ENCODE peak calls at places on chromosome 11, in eight cellular contexts. L, B, G, U, W, H, K and J are unnamed samples.

GRCh38 chr11:65454696-65455456 is 32.3 kb downstream of the NEAT1 start:
- DNase-seq in L (peak; percentile 93), B (no peak), W (peak; percentile 88), K (peak; percentile 91), U (peak; percentile 92), G (peak; percentile 98), H (peak; percentile 88), J (peak; percentile 82)

GRCh38 chr11:120375076-120375475 is 38.9 kb downstream of the ARHGEF12 start:
- DNase-seq in H (no peak), B (no peak), U (no peak), G (no peak), L (peak; percentile 22), W (no peak), K (no peak), J (peak; percentile 86)

GRCh38 chr11:64745523-64746328 is 1.8 kb upstream of the RASGRP2 start:
- DNase-seq in W (peak; percentile 93), U (peak; percentile 92), G (peak; percentile 96), L (peak; percentile 86), H (peak; percentile 71), K (peak; percentile 55), B (no peak), J (peak; percentile 82)

GRCh38 chr11:121024989-121025388 is 1.1 kb downstream of the TBCEL start:
- DNase-seq in U (no peak), G (no peak), W (peak; percentile 24), H (no peak), L (peak; percentile 16), B (no peak), K (no peak), J (peak; percentile 36)

GRCh38 chr11:5679811-5680210 is 5.1 kb downstream of the TRIM5 start:
- DNase-seq in U (no peak), K (no peak), G (no peak), H (no peak), L (no peak), W (no peak), B (no peak), J (no peak)

GRCh38 chr11:1925373-1926155 is 6.1 kb downstream of the TNNT3 start:
- DNase-seq in L (no peak), B (no peak), W (no peak), G (no peak), H (no peak), K (no peak), U (no peak), J (no peak)

GRCh38 chr11:43832536-43832935 is 48.1 kb upstream of the ALKBH3 start:
- DNase-seq in U (no peak), B (no peak), W (no peak), K (no peak), G (no peak), L (no peak), H (no peak), J (no peak)

GRCh38 chr11:131674051-131674755 is 303.8 kb downstream of the NTM start:
- DNase-seq in B (peak; percentile 53), K (peak; percentile 22), L (peak; percentile 56), U (peak; percentile 70), W (peak; percentile 64), G (peak; percentile 92), H (peak; percentile 70), J (peak; percentile 91)

GRCh38 chr11:83881428-83881827 is 595.3 kb upstream of the CCDC90B start:
- DNase-seq in K (no peak), W (no peak), L (no peak), H (peak; percentile 17), U (no peak), G (no peak), B (no peak), J (peak; percentile 23)

GRCh38 chr11:75292943-75293342 is 52.4 kb downstream of the TPBGL start:
- DNase-seq in H (no peak), G (no peak), K (no peak), B (no peak), U (no peak), W (no peak), L (no peak), J (no peak)

GRCh38 chr11:129376658-129377341 is 1.2 kb downstream of the BARX2 start:
- DNase-seq in W (no peak), L (no peak), G (no peak), U (no peak), K (no peak), B (no peak), H (no peak), J (no peak)

GRCh38 chr11:76574879-76575278 is 95.7 kb downstream of the LRRC32 start:
- DNase-seq in B (no peak), U (no peak), K (no peak), L (no peak), W (no peak), G (no peak), H (no peak), J (no peak)

DNA sequence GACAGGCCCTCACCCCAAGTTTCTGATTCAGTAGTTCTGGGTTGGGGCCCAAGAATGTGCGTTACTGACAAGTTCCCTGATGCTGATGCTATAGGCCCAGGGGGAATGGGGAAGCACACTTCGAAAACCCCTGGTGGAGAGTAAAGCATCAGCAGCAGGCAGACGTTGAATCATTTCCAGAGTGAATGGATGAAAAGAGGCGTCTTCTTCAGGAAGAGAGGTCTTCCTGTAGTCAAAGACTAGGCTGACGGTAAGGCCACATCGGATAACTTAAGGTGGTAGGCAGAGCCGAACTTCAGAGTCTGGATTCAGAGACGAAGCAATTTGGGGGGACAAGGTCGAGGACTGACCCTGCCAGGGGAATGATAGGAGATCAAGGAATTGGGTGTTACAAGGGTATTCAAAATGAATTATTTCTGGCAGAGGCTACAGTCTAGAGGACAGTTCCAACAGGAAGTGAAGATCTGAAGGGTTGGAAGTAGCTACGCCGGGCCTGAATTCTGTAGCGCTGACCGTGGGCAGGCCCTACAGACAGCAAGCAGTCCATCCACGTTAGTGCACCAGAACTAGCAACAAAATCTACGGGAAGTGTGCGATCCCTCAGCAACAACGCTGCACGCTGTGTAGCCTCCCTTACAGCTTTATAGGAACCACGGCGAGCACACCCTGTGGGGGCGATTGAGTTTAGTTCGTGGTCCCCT is 862 bp upstream of the CENATAC start:
- DNase-seq in W (peak; percentile 76), L (no peak), B (no peak), K (no peak), G (no peak), U (no peak), H (peak; percentile 71), J (no peak)
- TF ChIP-seq CTCF in W (peak; percentile 43), L (peak; percentile 13), B (peak; percentile 27), K (no peak), G (no peak), U (peak; percentile 16), H (peak; percentile 41), J (peak; percentile 36)

DNA sequence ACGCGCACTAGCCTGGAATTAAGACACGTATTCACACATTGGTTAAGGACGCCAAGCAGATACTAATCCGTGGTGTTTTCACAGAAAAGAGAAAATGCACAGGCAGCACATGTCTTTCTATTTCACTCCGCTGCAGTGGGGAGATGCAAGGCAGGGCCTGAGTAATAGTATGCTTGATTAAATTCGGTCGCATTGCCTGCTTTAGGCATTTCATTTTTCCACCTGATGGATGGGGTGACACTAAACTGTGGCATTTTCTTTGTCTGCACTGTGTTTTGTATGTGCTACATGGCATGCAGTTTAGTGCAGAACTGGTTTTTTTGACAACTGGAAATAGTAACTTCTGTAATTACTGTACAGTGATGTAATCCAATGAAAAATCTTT is 94.9 kb downstream of the SLC17A6 start:
- DNase-seq in L (no peak), G (no peak), W (no peak), U (no peak), K (no peak), H (no peak), B (no peak), J (no peak)
- H3K4me3 ChIP-seq in L (no peak overlapping the region), G (no peak overlapping the region), W (no peak overlapping the region), U (peak overlapping the region; percentile 66), K (peak overlapping the region; percentile 34), H (no peak overlapping the region), B (peak overlapping the region; percentile 43), J (peak overlapping the region; percentile 60)

GRCh38 chr11:125091247-125091876 is 20.1 kb downstream of the TMEM218 start:
- DNase-seq in L (peak; percentile 78), H (peak; percentile 78), G (peak; percentile 50), U (no peak), B (peak; percentile 70), W (peak; percentile 69), K (peak; percentile 53), J (peak; percentile 87)
- TF ChIP-seq CTCF in L (peak; percentile 80), H (peak; percentile 81), G (no peak), U (peak; percentile 76), B (peak; percentile 69), W (peak; percentile 39), K (peak; percentile 78), J (peak; percentile 86)

DNA sequence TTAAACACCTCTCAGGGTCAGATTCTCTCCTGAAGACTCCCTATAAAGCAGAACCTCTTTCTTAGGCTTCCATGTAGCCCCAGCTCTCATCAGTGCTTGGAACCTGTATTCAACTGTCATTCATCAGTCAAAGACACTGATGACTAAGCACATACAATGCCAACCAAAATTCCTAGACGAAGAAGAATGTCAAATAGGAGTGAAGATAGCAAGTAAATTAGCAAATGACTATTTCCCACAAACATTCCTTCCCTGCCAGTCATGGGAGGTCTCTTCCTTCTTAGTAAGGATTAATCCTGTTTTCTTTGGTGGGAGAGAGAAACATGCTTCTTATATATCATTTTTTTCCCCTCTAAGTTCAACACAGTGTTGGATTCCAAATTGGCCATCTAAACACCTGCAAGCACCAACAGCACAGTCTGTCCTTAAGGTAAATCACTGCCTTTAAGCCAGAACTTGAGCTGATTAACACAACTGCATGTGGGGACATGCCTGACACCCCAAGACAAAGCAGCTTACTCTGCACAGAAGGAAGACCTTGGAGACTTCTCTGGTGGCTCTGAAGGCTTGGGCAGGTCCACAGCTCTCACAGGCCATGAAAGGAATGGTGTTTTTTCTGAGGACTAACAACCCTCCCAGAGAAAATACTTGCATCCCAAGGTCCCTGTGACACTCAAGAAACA is 47.5 kb upstream of the ME3 start:
- DNase-seq in G (no peak), W (no peak), K (no peak), H (peak; percentile 77), L (no peak), B (peak; percentile 60), U (no peak), J (peak; percentile 63)
- H3K4me3 ChIP-seq in G (no peak overlapping the region), W (no peak overlapping the region), K (no peak overlapping the region), H (no peak overlapping the region), L (no peak overlapping the region), B (no peak overlapping the region), U (no peak overlapping the region), J (no peak overlapping the region)

DNA sequence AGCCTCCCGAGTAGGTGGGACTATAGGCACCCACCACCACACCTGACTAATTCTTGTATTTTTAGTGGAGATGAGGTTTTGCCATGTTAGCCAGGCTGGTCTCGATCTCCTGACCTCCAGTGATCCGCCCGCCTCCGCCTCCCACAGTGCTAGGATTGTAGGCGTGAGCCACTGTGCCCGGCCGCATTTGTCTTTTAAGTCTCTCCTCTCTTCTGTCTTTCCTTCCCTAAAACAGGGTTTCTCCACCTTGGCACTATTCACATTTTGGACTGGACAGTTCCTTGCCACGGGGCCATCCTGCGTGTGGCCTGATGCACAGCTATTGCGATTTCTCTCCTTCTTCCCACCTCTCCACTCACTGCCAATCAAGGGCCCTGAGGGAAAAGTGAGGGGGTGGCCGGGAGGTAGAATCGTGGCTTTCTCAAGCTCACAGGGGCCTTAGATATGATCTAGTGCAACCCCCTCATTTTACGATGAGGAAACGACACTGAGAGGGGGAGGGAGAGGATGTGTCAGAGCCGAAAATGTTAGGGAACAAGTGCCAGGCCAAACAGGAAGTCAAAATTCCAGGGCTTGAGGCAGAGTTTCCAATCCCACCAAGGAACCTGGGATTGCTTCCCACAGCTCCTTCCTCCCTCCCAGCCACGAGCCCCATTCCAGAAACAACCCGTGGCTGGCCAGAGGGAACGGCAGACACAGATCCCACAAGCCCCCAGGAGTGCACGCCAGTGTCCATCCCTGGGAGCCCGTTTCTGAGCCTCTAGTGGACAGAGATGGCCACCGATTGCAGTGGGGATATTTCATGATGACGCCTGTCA is 21.2 kb downstream of the SCGB1A1 start:
- DNase-seq in W (peak; percentile 62), B (no peak), H (no peak), K (peak; percentile 63), L (peak; percentile 46), G (peak; percentile 89), U (no peak), J (no peak)
- TF ChIP-seq CTCF in W (no peak), B (peak; percentile 25), H (no peak), K (no peak), L (no peak), G (no peak), U (no peak), J (peak; percentile 17)